ENCODE peak calls at places on chromosome 22, in five cellular contexts. Z is aorta; H is activated CD4-positive, alpha-beta T cell treated with anti-CD3 and anti-CD28 coated beads for 48 hours; G is thoracic aorta; I is T-helper 9 cell. O is an unnamed sample.

GRCh38 chr22:48319321-48320047 is 1508.2 kb downstream of the BRD1 start:
- DNase-seq in I (no peak), Z (peak), H (no peak), G (no peak), O (peak)

GRCh38 chr22:49999063-49999900 is 13.3 kb downstream of the IL17REL start:
- DNase-seq in I (no peak), H (peak), G (peak), Z (no peak), O (peak)

GRCh38 chr22:26259510-26259909 is 90.2 kb downstream of the SEZ6L start:
- DNase-seq in H (peak), Z (no peak), G (no peak), I (no peak), O (no peak)

GRCh38 chr22:25935266-25936058 is 193.5 kb downstream of the MYO18B start:
- DNase-seq in Z (no peak), I (no peak), G (no peak), H (no peak), O (no peak)

GRCh38 chr22:46727813-46728364 is 10.2 kb downstream of the CERK start:
- DNase-seq in I (no peak), G (no peak), Z (no peak), H (no peak), O (no peak)

GRCh38 chr22:17307566-17307965 is 61.7 kb upstream of the CECR2 start:
- DNase-seq in Z (no peak), I (no peak), H (no peak), G (no peak), O (no peak)

GRCh38 chr22:20783844-20784723 is 10.2 kb downstream of the SERPIND1 start:
- DNase-seq in I (peak), H (peak), G (no peak), Z (no peak), O (peak)

GRCh38 chr22:17794726-17795125 is 20.5 kb upstream of the BID start:
- DNase-seq in G (no peak), I (no peak), H (no peak), Z (no peak), O (no peak)

GRCh38 chr22:35053060-35053835 is 12.7 kb upstream of the ISX start:
- DNase-seq in Z (no peak), G (no peak), H (no peak), I (no peak), O (no peak)

GRCh38 chr22:30186048-30186447 is 60.5 kb downstream of the LIF start:
- DNase-seq in Z (no peak), G (no peak), H (no peak), I (no peak), O (no peak)

GRCh38 chr22:31153357-31153756 is 6.6 kb upstream of the RNF185 start:
- DNase-seq in I (no peak), G (no peak), H (no peak), Z (no peak), O (no peak)

GRCh38 chr22:26079009-26079408 is 90.3 kb upstream of the SEZ6L start:
- DNase-seq in H (no peak), I (no peak), Z (no peak), G (no peak), O (no peak)

GRCh38 chr22:48592488-48592887 is 1235.2 kb downstream of the BRD1 start:
- DNase-seq in H (no peak), Z (no peak), I (no peak), G (no peak), O (no peak)

GRCh38 chr22:17780116-17780740 is 6.0 kb upstream of the BID start:
- DNase-seq in Z (no peak), H (no peak), G (no peak), I (no peak), O (no peak)

GRCh38 chr22:38046070-38046748 is 11.0 kb upstream of the PICK1 start:
- DNase-seq in H (no peak), G (no peak), I (no peak), Z (no peak), O (no peak)

GRCh38 chr22:33391298-33391697 is 333.1 kb upstream of the SYN3 start:
- DNase-seq in I (no peak), G (no peak), H (no peak), Z (no peak), O (no peak)

GRCh38 chr22:47093720-47094119 is 331.3 kb downstream of the TBC1D22A start:
- DNase-seq in H (no peak), G (no peak), Z (no peak), I (no peak), O (no peak)

GRCh38 chr22:32589007-32589406 is 114.4 kb downstream of the FBXO7 start:
- DNase-seq in Z (no peak), I (no peak), H (no peak), G (no peak), O (no peak)

GRCh38 chr22:49810363-49811013 is 17.2 kb downstream of the BRD1 start:
- DNase-seq in I (no peak), H (no peak), G (no peak), Z (peak), O (no peak)